ENCODE peak calls at places on chromosomes 12 and 14, in seven cellular contexts. F, W, R, L, N, T and O are unnamed samples.

GRCh38 chr12:262817-263216 is at the start of gene SLC6A13:
- DNase-seq in L (peak), W (no peak), T (peak), F (peak), R (no peak), N (no peak), O (no peak)

GRCh38 chr12:57844725-57845477 is 1.6 kb downstream of the CTDSP2 start:
- DNase-seq in N (peak), W (peak), T (peak), R (peak), L (peak), F (no peak), O (peak)

GRCh38 chr12:66279127-66279712 is 23.1 kb upstream of the HELB start:
- DNase-seq in T (peak), R (peak), L (peak), F (no peak), W (peak), N (no peak), O (peak)

GRCh38 chr14:102699416-102700110 is 77.7 kb upstream of the TRAF3 start:
- DNase-seq in N (no peak), L (no peak), R (no peak), T (no peak), W (peak), F (no peak), O (no peak)

GRCh38 chr12:39102474-39103209 is 197.3 kb upstream of the CPNE8 start:
- DNase-seq in N (no peak), F (peak), W (peak), T (no peak), R (peak), L (peak), O (no peak)

GRCh38 chr12:120066341-120066740 is 50.2 kb downstream of the RAB35 start:
- DNase-seq in F (peak), L (peak), W (no peak), N (no peak), T (no peak), R (no peak), O (no peak)

GRCh38 chr12:49703647-49704137 is 3.5 kb downstream of the FMNL3 start:
- DNase-seq in F (peak), R (peak), N (peak), T (no peak), L (peak), W (peak), O (peak)

GRCh38 chr12:45725631-45726593 is 3.6 kb upstream of the ARID2 start:
- DNase-seq in T (peak), L (peak), N (no peak), W (peak), R (peak), F (no peak), O (peak)

GRCh38 chr12:83826112-83826511 is 1086.5 kb downstream of the SLC6A15 start:
- DNase-seq in F (no peak), R (peak), T (peak), N (no peak), W (peak), L (peak), O (peak)

GRCh38 chr12:65660096-65660495 is 164.2 kb upstream of the HMGA2 start:
- DNase-seq in T (no peak), L (no peak), R (no peak), W (no peak), F (no peak), N (no peak), O (no peak)

GRCh38 chr12:32586390-32586789 is 92.7 kb upstream of the DNM1L start:
- DNase-seq in N (no peak), W (peak), L (peak), F (no peak), T (no peak), R (peak), O (peak)

GRCh38 chr14:32010561-32011188 is 66.4 kb upstream of the ARHGAP5 start:
- DNase-seq in F (peak), T (no peak), R (peak), W (peak), N (no peak), L (peak), O (peak)

GRCh38 chr14:50688875-50689274 is 20.8 kb upstream of the SAV1 start:
- DNase-seq in W (no peak), N (no peak), T (no peak), R (no peak), F (no peak), L (no peak), O (no peak)

GRCh38 chr12:94150483-94151225 is 2.3 kb downstream of the PLXNC1 start:
- DNase-seq in R (no peak), F (no peak), W (no peak), N (no peak), T (peak), L (no peak), O (no peak)

GRCh38 chr14:65255029-65255545 is 152.8 kb upstream of the MAX start:
- DNase-seq in W (peak), T (no peak), R (peak), N (no peak), L (peak), F (peak), O (peak)

GRCh38 chr12:47767197-47767724 is 5.8 kb upstream of the SLC48A1 start:
- DNase-seq in N (no peak), L (peak), F (no peak), W (peak), R (no peak), T (peak), O (peak)

GRCh38 chr14:68884031-68885030 is 91.5 kb upstream of the ZFP36L1 start:
- DNase-seq in F (no peak), T (no peak), R (peak), W (peak), L (peak), N (peak), O (peak)

GRCh38 chr12:28035483-28035882 is 63.0 kb upstream of the PTHLH start:
- DNase-seq in W (peak), L (peak), N (no peak), R (peak), F (no peak), T (no peak), O (peak)

GRCh38 chr14:91273885-91274273 is 29.4 kb upstream of the GPR68 start:
- DNase-seq in N (no peak), R (no peak), T (no peak), L (no peak), F (no peak), W (no peak), O (no peak)

GRCh38 chr12:2126676-2127406 is 74.1 kb downstream of the CACNA1C start:
- DNase-seq in T (no peak), W (no peak), R (no peak), F (no peak), L (no peak), N (no peak), O (no peak)

GRCh38 chr14:92397140-92397815 is 74.3 kb downstream of the SLC24A4 start:
- DNase-seq in R (peak), L (peak), W (peak), N (no peak), F (peak), T (no peak), O (peak)

GRCh38 chr14:34000396-34000795 is 49.5 kb upstream of the EGLN3 start:
- DNase-seq in N (no peak), T (no peak), L (no peak), F (no peak), W (no peak), R (no peak), O (peak)

GRCh38 chr12:23055004-23055403 is 430.0 kb downstream of the ETNK1 start:
- DNase-seq in T (peak), R (peak), L (peak), W (peak), F (no peak), N (no peak), O (peak)

GRCh38 chr14:62632771-62633170 is 412.5 kb downstream of the KCNH5 start:
- DNase-seq in F (no peak), T (no peak), N (no peak), L (no peak), W (no peak), R (no peak), O (no peak)

GRCh38 chr12:69351462-69352236 is 3.5 kb downstream of the LYZ start:
- DNase-seq in L (no peak), R (no peak), W (no peak), N (no peak), F (no peak), T (no peak), O (no peak)

GRCh38 chr12:59393506-59393905 is 202.3 kb upstream of the SLC16A7 start:
- DNase-seq in R (no peak), W (no peak), L (no peak), N (no peak), T (no peak), F (no peak), O (peak)
- H3K4me3 ChIP-seq in R (no peak), W (no peak), L (no peak), N (no peak), T (no peak), F (no peak), O (no peak)

GRCh38 chr12:121789233-121789781 is 4.2 kb downstream of the RHOF start:
- DNase-seq in W (no peak), L (no peak), N (no peak), R (no peak), T (no peak), F (no peak), O (no peak)
- TF ChIP-seq CTCF in W (no peak), L (no peak), N (no peak), R (no peak), T (no peak), F (peak), O (no peak)

DNA sequence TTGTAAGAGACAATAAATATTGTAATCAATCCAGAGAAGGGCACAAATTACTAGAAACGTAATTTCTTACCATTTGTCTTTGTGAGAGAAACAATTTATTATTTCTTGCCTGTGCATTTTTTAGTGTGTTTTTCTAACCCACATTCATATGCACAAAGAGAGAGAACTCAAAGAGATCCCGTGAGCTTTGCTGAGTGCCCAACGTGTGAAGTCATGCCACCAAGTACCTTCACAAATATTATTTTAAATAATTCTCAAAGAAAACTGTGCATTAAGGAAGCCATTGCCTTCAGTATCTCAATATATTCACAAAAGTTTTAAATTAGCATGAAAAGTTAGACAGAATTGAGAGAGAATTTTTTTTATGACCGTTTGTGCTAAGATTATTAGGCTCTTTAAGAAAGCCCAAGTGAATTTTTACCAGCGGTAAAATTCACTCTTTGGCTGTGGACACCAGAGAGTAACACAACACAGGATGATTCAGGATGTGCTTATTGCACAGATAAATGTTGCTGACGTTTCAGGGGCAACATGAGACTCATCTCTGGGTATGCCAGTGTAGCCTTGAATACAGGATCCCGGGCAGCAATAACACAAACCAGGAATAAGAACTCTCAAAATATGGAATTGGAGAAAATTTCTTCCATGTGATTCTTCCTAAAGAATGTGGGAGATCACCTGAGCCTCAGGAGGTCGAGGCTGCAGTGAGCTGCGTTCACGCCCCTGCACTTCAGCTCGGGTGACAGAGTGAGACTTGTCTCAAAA is 2.9 kb downstream of the ARHGDIB start:
- DNase-seq in W (no peak), N (no peak), T (no peak), R (no peak), F (no peak), L (no peak), O (no peak)
- H3K4me3 ChIP-seq in W (no peak), N (no peak), T (no peak), R (no peak), F (no peak), L (no peak), O (no peak)

GRCh38 chr12:59304077-59304721 is 291.6 kb upstream of the SLC16A7 start:
- DNase-seq in N (no peak), W (no peak), T (peak), R (no peak), F (no peak), L (no peak), O (no peak)
- TF ChIP-seq CTCF in N (no peak), W (no peak), T (no peak), R (no peak), F (no peak), L (no peak), O (no peak)

GRCh38 chr12:52026267-52026666 is 19.5 kb downstream of the TAMALIN start:
- DNase-seq in N (no peak), L (no peak), W (no peak), R (no peak), T (peak), F (no peak), O (no peak)
- H3K4me3 ChIP-seq in N (no peak), L (no peak), W (no peak), R (no peak), T (no peak), F (no peak), O (no peak)

DNA sequence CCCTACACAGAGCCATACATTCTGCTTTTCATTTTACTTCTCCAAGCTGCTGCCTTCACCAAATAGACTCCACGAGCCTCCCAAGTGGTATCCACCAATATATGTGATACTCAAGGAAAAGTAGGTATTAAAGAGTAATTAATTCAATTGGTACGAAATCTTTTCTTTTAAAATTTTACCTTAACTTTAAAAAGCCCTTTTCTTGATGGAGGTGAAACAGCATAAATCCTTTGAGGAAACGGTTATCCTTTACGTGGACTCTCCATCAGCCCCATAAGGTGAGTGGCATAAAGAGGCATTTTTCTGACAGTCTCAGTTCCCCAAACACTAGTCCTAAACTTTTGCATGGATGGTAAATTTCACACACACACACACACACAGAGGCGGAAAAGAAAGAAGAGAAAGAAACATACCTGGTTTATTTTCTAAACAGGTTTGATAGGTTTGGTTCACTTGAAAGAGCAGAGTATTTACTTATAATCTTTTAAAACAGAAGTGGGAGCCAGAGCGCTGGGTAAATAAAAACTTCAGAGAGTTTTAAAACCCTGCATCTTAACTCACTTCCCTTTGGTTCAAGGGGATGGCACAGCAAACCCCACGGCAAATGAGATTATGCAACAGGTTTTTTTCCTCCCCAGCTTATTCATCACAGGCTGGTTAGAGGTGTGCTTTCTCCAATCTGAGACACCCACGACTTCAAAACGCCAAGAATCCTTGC is 1.9 kb downstream of the DUSP16 start:
- DNase-seq in R (peak), W (peak), T (peak), L (peak), N (no peak), F (peak), O (peak)
- TF ChIP-seq CTCF in R (no peak), W (no peak), T (no peak), L (no peak), N (no peak), F (no peak), O (no peak)

GRCh38 chr12:55925371-55925770 is 2.3 kb downstream of the PYM1 start:
- DNase-seq in L (no peak), W (no peak), N (no peak), F (no peak), R (no peak), T (no peak), O (no peak)
- H3K4me3 ChIP-seq in L (no peak), W (no peak), N (peak), F (no peak), R (no peak), T (no peak), O (no peak)